ENCODE peak calls at places on chromosome 11, in four cellular contexts. F is stimulated activated CD8-positive, alpha-beta memory T cell treated with anti-CD3 and anti-CD28 coated beads, Interleukin-15, amount 100 ng/mL, for 1 hour; C is colonic mucosa; U is A549. I is an unnamed sample.

GRCh38 chr11:75810637-75811383 is 4.2 kb upstream of the UVRAG start:
- DNase-seq in F (no peak), C (no peak), U (no peak), I (no peak)

GRCh38 chr11:72781313-72782080 is 12.3 kb downstream of the STARD10 start:
- DNase-seq in F (peak), C (peak), U (peak), I (no peak)

GRCh38 chr11:65528819-65529350 is 4.0 kb downstream of the SCYL1 start:
- DNase-seq in F (no peak), C (no peak), U (no peak), I (no peak)

GRCh38 chr11:70628176-70628860 is 230.0 kb downstream of the CTTN start:
- DNase-seq in F (no peak), C (no peak), U (no peak), I (no peak)

GRCh38 chr11:130580372-130580771 is 131.9 kb downstream of the ADAMTS15 start:
- DNase-seq in F (no peak), C (no peak), U (peak), I (no peak)

GRCh38 chr11:67520856-67521824 is 2.1 kb downstream of the CABP2 start:
- DNase-seq in F (no peak), C (no peak), U (no peak), I (no peak)

GRCh38 chr11:75436806-75437205 is 3.8 kb upstream of the KLHL35 start:
- DNase-seq in F (no peak), C (no peak), U (no peak), I (no peak)

GRCh38 chr11:64723117-64723906 is at the start of gene NRXN2:
- DNase-seq in F (peak), C (peak), U (peak), I (peak)

GRCh38 chr11:26297179-26297970 is 34.6 kb upstream of the ANO3 start:
- DNase-seq in F (no peak), C (no peak), U (peak), I (no peak)

GRCh38 chr11:43868852-43869567 is 11.6 kb upstream of the ALKBH3 start:
- DNase-seq in F (no peak), C (no peak), U (no peak), I (no peak)

GRCh38 chr11:17145972-17146371 is 61.8 kb downstream of the PIK3C2A start:
- DNase-seq in F (no peak), C (no peak), U (no peak), I (no peak)

GRCh38 chr11:122322369-122322768 is 206.4 kb upstream of the BLID start:
- DNase-seq in F (no peak), C (no peak), U (no peak), I (no peak)

GRCh38 chr11:48020092-48020755 is 39.9 kb downstream of the PTPRJ start:
- DNase-seq in F (no peak), C (peak), U (no peak), I (no peak)

GRCh38 chr11:325796-326591 is 5.3 kb upstream of the IFITM3 start:
- DNase-seq in F (no peak), C (no peak), U (no peak), I (no peak)